ENCODE peak calls at places on chromosomes 3 and 15, in six cellular contexts. C is OCI-LY7, A is lower lobe of right lung, L is fibroblast of lung, V is heart left ventricle, E is ascending aorta. M is an unnamed sample. For H3K36me3, the result is how much of the 10 kb centered on the place peaks cover.

GRCh38 chr3:18559323-18559972 is 134.3 kb upstream of the SATB1 start:
- DNase-seq in C (peak), A (no peak), L (peak), V (no peak), E (no peak), M (peak)

GRCh38 chr3:136962961-136963360 is 5.2 kb downstream of the IL20RB start:
- DNase-seq in C (no peak), A (no peak), L (no peak), V (no peak), E (no peak), M (no peak)

GRCh38 chr15:98277602-98278001 is 317.1 kb downstream of the ARRDC4 start:
- DNase-seq in C (no peak), A (no peak), L (no peak), V (no peak), E (no peak), M (no peak)

GRCh38 chr3:133301731-133302130 is 98.1 kb upstream of the BFSP2 start:
- DNase-seq in C (peak), A (no peak), L (no peak), V (no peak), E (no peak), M (no peak)

GRCh38 chr3:183265713-183266417 is 12.8 kb downstream of the B3GNT5 start:
- DNase-seq in C (no peak), A (no peak), L (peak), V (no peak), E (no peak), M (no peak)

GRCh38 chr3:186617038-186617934 is 4.4 kb downstream of the AHSG start:
- DNase-seq in C (peak), A (peak), L (peak), V (peak), E (peak), M (peak)

GRCh38 chr3:45215466-45215865 is 10.6 kb downstream of the TMEM158 start:
- DNase-seq in C (no peak), A (no peak), L (no peak), V (no peak), E (no peak), M (no peak)

GRCh38 chr3:86814321-86814720 is 176.6 kb downstream of the VGLL3 start:
- DNase-seq in C (no peak), A (no peak), L (no peak), V (no peak), E (no peak), M (no peak)

GRCh38 chr3:176106380-176106779 is 1090.9 kb downstream of the TBL1XR1 start:
- DNase-seq in C (no peak), A (no peak), L (peak), V (no peak), E (no peak), M (no peak)

GRCh38 chr15:41727143-41727542 is 47.1 kb upstream of the MAPKBP1 start:
- DNase-seq in C (no peak), A (no peak), L (no peak), V (no peak), E (no peak), M (no peak)

GRCh38 chr3:62439176-62439813 is 65.9 kb upstream of the FEZF2 start:
- DNase-seq in C (no peak), A (no peak), L (no peak), V (no peak), E (no peak), M (no peak)

GRCh38 chr3:56593455-56594158 is 36.6 kb downstream of the CCDC66 start:
- DNase-seq in C (peak), A (no peak), L (no peak), V (no peak), E (no peak), M (no peak)

GRCh38 chr15:65338366-65338765 is 33.9 kb downstream of the RNU5B-1 start:
- DNase-seq in C (no peak), A (no peak), L (no peak), V (no peak), E (no peak), M (no peak)

GRCh38 chr3:5774337-5774736 is 586.8 kb downstream of the EDEM1 start:
- DNase-seq in C (no peak), A (no peak), L (no peak), V (no peak), E (no peak), M (no peak)

GRCh38 chr3:127691494-127691893 is 18.7 kb downstream of the ABTB1 start:
- DNase-seq in C (no peak), A (peak), L (no peak), V (peak), E (no peak), M (no peak)

GRCh38 chr15:50964075-50964474 is 55.6 kb downstream of the AP4E1 start:
- DNase-seq in C (no peak), A (no peak), L (no peak), V (no peak), E (no peak), M (no peak)

GRCh38 chr15:50971115-50971514 is 62.6 kb downstream of the AP4E1 start:
- DNase-seq in C (no peak), A (no peak), L (no peak), V (no peak), E (no peak), M (no peak)

GRCh38 chr15:50971542-50971941 is 63.1 kb downstream of the AP4E1 start:
- DNase-seq in C (peak), A (no peak), L (no peak), V (no peak), E (no peak), M (no peak)

GRCh38 chr15:50970524-50970923 is 62.0 kb downstream of the AP4E1 start:
- DNase-seq in C (no peak), A (no peak), L (no peak), V (no peak), E (no peak), M (no peak)

DNA sequence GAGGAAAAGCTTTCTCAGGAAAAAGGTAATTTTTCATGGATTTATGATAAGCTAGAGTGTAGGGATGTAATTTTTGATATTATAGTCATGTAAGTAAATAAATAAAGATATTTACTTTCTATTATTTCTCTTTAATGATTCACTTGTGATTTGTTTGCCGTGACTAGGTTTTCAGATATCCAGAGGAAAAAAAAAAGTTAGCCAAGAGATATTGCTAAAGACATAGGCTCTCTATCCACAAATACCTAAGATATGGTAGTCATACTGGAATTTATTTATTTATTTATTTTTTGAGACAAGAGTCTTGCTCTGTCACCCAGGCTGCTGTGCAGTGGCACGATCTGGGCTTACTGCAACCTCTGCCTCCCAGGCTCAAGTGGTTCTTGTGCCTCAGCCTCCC is 59.9 kb downstream of the AP4E1 start:
- DNase-seq in C (no peak), A (no peak), L (no peak), V (no peak), E (no peak), M (no peak)
- H3K36me3 ChIP-seq in C (half or more), A (under half), L (under half), V (under half), E (half or more), M (under half)

DNA sequence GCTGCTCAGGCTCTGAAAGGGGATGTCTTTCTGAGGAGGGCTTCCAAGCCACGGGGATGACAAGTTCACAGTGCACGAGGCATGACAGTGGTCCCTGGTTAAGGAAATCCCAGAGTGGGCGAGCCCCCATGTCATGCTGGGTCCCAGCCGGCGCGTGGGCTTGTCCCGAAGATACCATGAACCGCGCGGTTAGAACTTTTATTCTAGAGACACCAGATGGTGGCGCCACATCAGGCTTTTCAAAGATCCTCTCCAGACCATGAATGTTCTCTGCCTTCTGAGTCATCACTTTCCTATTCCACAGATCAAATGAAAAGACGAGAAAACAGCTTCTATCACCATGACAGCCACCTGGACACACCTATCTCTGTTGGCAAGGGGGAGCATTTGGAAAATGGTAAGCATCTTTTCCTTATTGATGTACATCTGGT is 227.8 kb upstream of the LYSMD4 start:
- DNase-seq in C (no peak), A (no peak), L (no peak), V (no peak), E (no peak), M (peak)
- TF ChIP-seq CTCF in C (peak), A (peak), L (no peak), V (peak), E (no peak), M (no peak)

DNA sequence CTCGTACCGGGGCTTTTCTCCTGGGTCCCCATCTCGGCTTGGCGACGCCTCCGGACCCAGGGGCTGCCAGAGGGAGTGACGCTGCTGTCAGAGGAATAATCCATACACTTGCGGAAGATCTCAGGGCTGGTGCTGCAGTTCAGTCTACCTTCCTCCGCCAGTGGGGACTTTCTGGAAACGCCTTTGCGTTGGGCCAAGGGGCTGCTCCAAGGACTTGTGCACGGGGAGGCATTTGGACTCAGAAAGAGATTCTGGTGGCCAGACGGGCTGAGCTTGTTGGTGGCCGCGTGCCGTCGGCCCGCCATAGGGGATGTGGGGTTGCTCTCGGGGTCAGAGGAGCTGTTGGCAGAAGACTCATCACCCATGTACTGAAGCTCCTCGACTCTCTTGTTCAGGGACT is 21.8 kb downstream of the LARP6 start:
- DNase-seq in C (no peak), A (no peak), L (no peak), V (no peak), E (no peak), M (no peak)
- H3K27ac ChIP-seq in C (no peak), A (no peak), L (no peak), V (no peak), E (no peak), M (no peak)

GRCh38 chr3:47892284-47892683 is 89.3 kb downstream of the DHX30 start:
- DNase-seq in C (no peak), A (no peak), L (no peak), V (no peak), E (no peak), M (no peak)

GRCh38 chr3:47897954-47898353 is 95.0 kb downstream of the DHX30 start:
- DNase-seq in C (no peak), A (no peak), L (no peak), V (no peak), E (no peak), M (no peak)

GRCh38 chr3:47896736-47897135 is 93.8 kb downstream of the DHX30 start:
- DNase-seq in C (no peak), A (no peak), L (no peak), V (no peak), E (no peak), M (no peak)

GRCh38 chr3:47890832-47891620 is 88.1 kb downstream of the DHX30 start:
- DNase-seq in C (no peak), A (no peak), L (peak), V (peak), E (no peak), M (no peak)

GRCh38 chr3:47895241-47895640 is 92.3 kb downstream of the DHX30 start:
- DNase-seq in C (no peak), A (no peak), L (no peak), V (no peak), E (no peak), M (no peak)
- H3K36me3 ChIP-seq in C (under half), A (under half), L (under half), V (half or more), E (under half), M (under half)

M was measured in thyroid gland.